ENCODE peak calls at places on chromosome 4, in eight cellular contexts. T is left ventricle myocardium inferior, D is natural killer cell, W is heart left ventricle, N is lower lobe of right lung, M is epithelial cell of proximal tubule, K is fibroblast of lung, Q is cardiac fibroblast. A is an unnamed sample.

GRCh38 chr4:133129237-133129636 is 19.9 kb upstream of the PCDH10 start:
- DNase-seq in T (no peak), D (no peak), W (no peak), N (no peak), M (no peak), K (peak), Q (no peak), A (no peak)

GRCh38 chr4:76341063-76341462 is 34.5 kb downstream of the STBD1 start:
- DNase-seq in T (no peak), D (no peak), W (no peak), N (no peak), M (peak), K (peak), Q (peak), A (no peak)

GRCh38 chr4:2802618-2803531 is 10.0 kb downstream of the SH3BP2 start:
- DNase-seq in T (peak), D (no peak), W (peak), N (peak), M (no peak), K (no peak), Q (no peak), A (no peak)

GRCh38 chr4:189187531-189188052 is 753.1 kb upstream of the FRG1 start:
- DNase-seq in T (no peak), D (no peak), W (no peak), N (no peak), M (no peak), K (no peak), Q (no peak), A (no peak)

GRCh38 chr4:129232627-129233337 is 136.8 kb downstream of the C4orf33 start:
- DNase-seq in T (no peak), D (no peak), W (no peak), N (no peak), M (no peak), K (peak), Q (no peak), A (no peak)

GRCh38 chr4:123505077-123505456 is 108.5 kb downstream of the SPRY1 start:
- DNase-seq in T (no peak), D (no peak), W (no peak), N (no peak), M (no peak), K (peak), Q (peak), A (no peak)

GRCh38 chr4:2448589-2448988 is 20.3 kb upstream of the RNF4 start:
- DNase-seq in T (no peak), D (no peak), W (no peak), N (no peak), M (no peak), K (no peak), Q (no peak), A (no peak)

GRCh38 chr4:56410247-56410646 is 23.0 kb upstream of the AASDH start:
- DNase-seq in T (no peak), D (no peak), W (no peak), N (no peak), M (peak), K (peak), Q (peak), A (peak)

GRCh38 chr4:158861766-158862165 is 92.9 kb downstream of the FNIP2 start:
- DNase-seq in T (no peak), D (no peak), W (no peak), N (no peak), M (no peak), K (no peak), Q (no peak), A (no peak)

GRCh38 chr4:101953949-101954348 is 163.4 kb downstream of the BANK1 start:
- DNase-seq in T (no peak), D (no peak), W (no peak), N (no peak), M (peak), K (peak), Q (peak), A (no peak)

GRCh38 chr4:77538144-77538543 is 67.5 kb upstream of the CXCL13 start:
- DNase-seq in T (no peak), D (no peak), W (no peak), N (no peak), M (peak), K (peak), Q (peak), A (no peak)

GRCh38 chr4:47863486-47863885 is 25.6 kb upstream of the CORIN start:
- DNase-seq in T (no peak), D (no peak), W (no peak), N (no peak), M (no peak), K (peak), Q (no peak), A (no peak)

GRCh38 chr4:54096563-54096962 is 3.4 kb upstream of the GSX2 start:
- DNase-seq in T (no peak), D (no peak), W (no peak), N (no peak), M (no peak), K (no peak), Q (no peak), A (no peak)

GRCh38 chr4:120870279-120870673 is 52.2 kb downstream of the PRDM5 start:
- DNase-seq in T (no peak), D (no peak), W (no peak), N (no peak), M (no peak), K (no peak), Q (no peak), A (no peak)
- TF ChIP-seq CTCF in T (no peak), D (no peak), W (no peak), N (no peak), M (no peak), K (no peak), Q (peak), A (peak)

DNA sequence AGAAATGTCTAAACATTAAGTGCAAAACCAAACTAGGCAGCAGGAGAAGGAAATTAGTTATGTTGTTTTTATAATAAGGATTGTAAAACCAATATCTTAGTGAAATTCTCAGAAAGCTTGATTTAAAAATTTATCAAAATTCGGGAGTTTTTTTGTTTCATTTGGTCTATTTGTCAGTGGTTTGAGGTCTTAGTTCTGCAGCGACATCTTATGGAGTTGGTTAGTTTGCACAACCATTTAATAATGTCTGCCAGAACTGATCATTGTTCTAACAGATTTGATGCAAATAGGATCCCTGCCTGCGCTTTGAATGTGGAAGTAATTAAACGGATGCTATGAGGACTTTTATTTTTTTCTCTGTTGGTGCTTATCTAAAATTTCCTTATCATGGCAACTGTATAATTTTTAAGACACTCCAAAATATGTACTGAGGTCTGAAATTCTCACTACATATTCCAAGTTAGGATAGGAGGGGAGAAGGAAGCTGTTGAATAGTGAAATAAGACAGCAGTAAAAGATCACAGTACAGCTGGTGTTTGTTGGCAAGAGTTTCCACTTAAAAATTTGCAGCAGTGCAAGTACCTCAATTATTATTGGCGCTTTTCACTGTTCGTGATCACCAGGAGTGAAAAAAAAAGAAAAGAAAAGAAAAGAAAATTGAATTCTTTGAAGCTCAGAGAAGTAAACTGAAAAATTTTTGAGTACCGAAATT is 2521.4 kb downstream of the ARAP2 start:
- DNase-seq in T (no peak), D (no peak), W (no peak), N (no peak), M (no peak), K (peak), Q (peak), A (no peak)
- TF ChIP-seq CTCF in T (no peak), D (no peak), W (peak), N (peak), M (no peak), K (no peak), Q (peak), A (no peak)

GRCh38 chr4:114785570-114785969 is 187.0 kb downstream of the UGT8 start:
- DNase-seq in T (no peak), D (no peak), W (no peak), N (no peak), M (no peak), K (no peak), Q (no peak), A (no peak)

GRCh38 chr4:114782842-114783595 is 184.4 kb downstream of the UGT8 start:
- DNase-seq in T (no peak), D (no peak), W (no peak), N (no peak), M (no peak), K (peak), Q (no peak), A (no peak)

GRCh38 chr4:114780205-114780604 is 181.6 kb downstream of the UGT8 start:
- DNase-seq in T (no peak), D (no peak), W (no peak), N (no peak), M (no peak), K (peak), Q (peak), A (peak)
- TF ChIP-seq CTCF in T (no peak), D (no peak), W (no peak), N (no peak), M (peak), K (peak), Q (no peak), A (peak)

GRCh38 chr4:8001564-8002355 is 62.1 kb upstream of the AFAP1 start:
- DNase-seq in T (no peak), D (no peak), W (no peak), N (no peak), M (no peak), K (no peak), Q (no peak), A (no peak)

GRCh38 chr4:7999695-8000094 is 60.0 kb upstream of the AFAP1 start:
- DNase-seq in T (no peak), D (no peak), W (peak), N (no peak), M (no peak), K (no peak), Q (no peak), A (no peak)

GRCh38 chr4:8000721-8001491 is 61.2 kb upstream of the AFAP1 start:
- DNase-seq in T (no peak), D (no peak), W (peak), N (no peak), M (no peak), K (no peak), Q (no peak), A (no peak)

GRCh38 chr4:7999279-7999678 is 59.6 kb upstream of the AFAP1 start:
- DNase-seq in T (no peak), D (no peak), W (peak), N (no peak), M (no peak), K (no peak), Q (no peak), A (no peak)

GRCh38 chr4:8000247-8000646 is 60.6 kb upstream of the AFAP1 start:
- DNase-seq in T (no peak), D (no peak), W (no peak), N (no peak), M (no peak), K (no peak), Q (no peak), A (no peak)
- TF ChIP-seq CTCF in T (no peak), D (no peak), W (no peak), N (no peak), M (no peak), K (no peak), Q (no peak), A (no peak)

GRCh38 chr4:6019316-6020263 is 1.4 kb upstream of the C4orf50 start:
- DNase-seq in T (no peak), D (no peak), W (no peak), N (no peak), M (peak), K (peak), Q (peak), A (peak)
- TF ChIP-seq CTCF in T (peak), D (peak), W (peak), N (peak), M (peak), K (peak), Q (peak), A (peak)

GRCh38 chr4:89307446-89308160 is at the start of gene GPRIN3:
- DNase-seq in T (peak), D (peak), W (peak), N (peak), M (no peak), K (peak), Q (peak), A (peak)
- TF ChIP-seq CTCF in T (no peak), D (no peak), W (no peak), N (no peak), M (no peak), K (no peak), Q (peak), A (peak)

GRCh38 chr4:8577972-8578371 is 2.2 kb upstream of the GPR78 start:
- DNase-seq in T (no peak), D (no peak), W (no peak), N (no peak), M (no peak), K (no peak), Q (no peak), A (no peak)

GRCh38 chr4:8574796-8575370 is 5.3 kb upstream of the GPR78 start:
- DNase-seq in T (no peak), D (no peak), W (peak), N (no peak), M (no peak), K (no peak), Q (no peak), A (no peak)

GRCh38 chr4:8573266-8573665 is 6.9 kb upstream of the GPR78 start:
- DNase-seq in T (no peak), D (no peak), W (peak), N (no peak), M (no peak), K (no peak), Q (no peak), A (no peak)

GRCh38 chr4:8577046-8577445 is 3.1 kb upstream of the GPR78 start:
- DNase-seq in T (no peak), D (no peak), W (no peak), N (no peak), M (no peak), K (no peak), Q (no peak), A (no peak)

GRCh38 chr4:8575457-8575856 is 4.7 kb upstream of the GPR78 start:
- DNase-seq in T (no peak), D (no peak), W (peak), N (no peak), M (no peak), K (no peak), Q (no peak), A (no peak)
- TF ChIP-seq CTCF in T (no peak), D (no peak), W (no peak), N (no peak), M (no peak), K (no peak), Q (no peak), A (no peak)

DNA sequence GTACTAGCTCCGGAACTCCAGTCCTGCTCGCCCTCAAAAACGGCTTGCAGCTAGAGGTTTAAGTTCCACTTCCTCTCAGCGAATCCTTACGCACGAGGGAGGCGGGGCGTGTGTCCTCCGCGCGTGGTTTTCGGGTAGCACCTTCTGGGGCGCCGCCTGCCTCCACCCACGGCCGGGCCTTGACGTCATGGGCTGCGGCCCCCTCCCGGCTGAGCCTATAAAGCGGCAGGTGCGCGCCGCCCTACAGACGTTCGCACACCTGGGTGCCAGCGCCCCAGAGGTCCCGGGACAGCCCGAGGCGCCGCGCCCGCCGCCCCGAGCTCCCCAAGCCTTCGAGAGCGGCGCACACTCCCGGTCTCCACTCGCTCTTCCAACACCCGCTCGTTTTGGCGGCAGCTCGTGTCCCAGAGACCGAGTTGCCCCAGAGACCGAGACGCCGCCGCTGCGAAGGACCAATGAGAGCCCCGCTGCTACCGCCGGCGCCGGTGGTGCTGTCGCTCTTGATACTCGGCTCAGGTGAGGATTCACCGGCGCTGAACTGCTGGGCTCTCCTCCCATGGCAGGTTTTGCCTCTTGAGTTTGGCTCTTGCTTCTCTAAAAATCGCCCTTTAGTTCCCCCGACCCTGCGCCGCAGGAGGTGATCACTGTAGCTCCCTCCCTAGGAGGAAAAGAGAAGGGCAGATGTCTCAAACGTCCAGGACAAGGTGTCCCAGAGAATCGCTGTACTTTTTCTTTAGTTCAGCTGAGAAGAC is at the start of gene AREG:
- DNase-seq in T (peak), D (peak), W (peak), N (peak), M (no peak), K (peak), Q (peak), A (peak)
- TF ChIP-seq CTCF in T (peak), D (peak), W (peak), N (peak), M (peak), K (peak), Q (peak), A (peak)